ENCODE peak calls at places on chromosomes 3 and 15, in five cellular contexts. C is neuronal stem cell, B is trophoblast cell, W is mesenchymal stem cell, A is H1. M is an unnamed sample.

GRCh38 chr15:95325763-95326688 is 1004.5 kb upstream of the NR2F2 start:
- DNase-seq in A (no peak), C (no peak), B (no peak), W (peak; percentile 36), M (no peak)

GRCh38 chr3:46674031-46674592 is 19.4 kb downstream of the ALS2CL start:
- DNase-seq in A (no peak), B (peak; percentile 28), C (no peak), W (no peak), M (no peak)

GRCh38 chr15:67833504-67834248 is 6.2 kb downstream of the RNU6-1 start:
- DNase-seq in A (peak; percentile 80), B (peak; percentile 43), C (no peak), W (peak; percentile 50), M (peak; percentile 81)

GRCh38 chr15:99998661-99999101 is 265.4 kb upstream of the LYSMD4 start:
- DNase-seq in W (no peak), A (no peak), C (no peak), B (peak; percentile 4), M (no peak)

GRCh38 chr3:72488736-72489030 is 359.6 kb downstream of the SHQ1 start:
- DNase-seq in A (no peak), C (no peak), W (peak; percentile 79), B (no peak), M (no peak)

GRCh38 chr3:53122933-53123305 is 7.3 kb downstream of the RFT1 start:
- DNase-seq in A (no peak), C (no peak), W (no peak), B (peak; percentile 27), M (no peak)

GRCh38 chr3:122183893-122184590 is 574 bp downstream of the CASR start:
- DNase-seq in A (peak; percentile 77), C (no peak), W (no peak), B (no peak), M (peak; percentile 45)

GRCh38 chr3:42061711-42062408 is 29.3 kb upstream of the TRAK1 start:
- DNase-seq in A (no peak), C (no peak), B (peak; percentile 87), W (peak; percentile 82), M (peak; percentile 73)

GRCh38 chr3:99659032-99659431 is 20.6 kb downstream of the COL8A1 start:
- DNase-seq in B (peak; percentile 46), W (peak; percentile 100), A (no peak), C (no peak), M (no peak)

GRCh38 chr3:156615592-156616173 is 58.7 kb upstream of the TIPARP start:
- DNase-seq in A (no peak), W (peak; percentile 89), C (no peak), B (peak; percentile 90), M (no peak)

GRCh38 chr15:87573534-87573933 is 683.0 kb downstream of the NTRK3 start:
- DNase-seq in A (no peak), B (no peak), W (no peak), C (no peak), M (no peak)

GRCh38 chr3:194126790-194127189 is 9.2 kb upstream of the HES1 start:
- DNase-seq in W (no peak), A (no peak), B (no peak), C (no peak), M (no peak)

GRCh38 chr3:59678042-59678707 is 628.4 kb upstream of the CFAP20DC start:
- DNase-seq in W (no peak), C (no peak), A (no peak), B (no peak), M (no peak)

DNA sequence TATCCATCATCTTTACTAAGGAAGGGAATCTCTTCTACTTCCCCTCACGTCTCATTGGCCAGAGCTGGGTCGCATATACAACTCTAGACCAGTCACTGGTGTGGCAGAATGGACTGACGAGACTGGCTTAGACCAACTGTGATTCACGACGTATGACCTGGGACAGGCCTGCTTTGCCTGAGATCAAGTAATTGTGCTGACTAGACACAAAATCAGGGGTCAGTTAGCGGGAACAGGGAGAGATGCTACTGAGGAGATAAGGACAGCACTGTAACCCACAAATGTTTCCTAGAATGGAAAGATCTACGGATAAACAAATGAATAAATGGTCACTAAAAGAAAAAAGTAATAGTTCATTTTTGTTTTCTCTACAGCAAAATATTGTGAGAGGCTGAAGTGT is 308.3 kb downstream of the MAGI1 start:
- DNase-seq in A (no peak), W (no peak), C (no peak), B (no peak), M (no peak)
- H2BK12ac ChIP-seq in A (no peak overlapping the region), W (no peak overlapping the region), C (no peak overlapping the region), B (no peak overlapping the region), M (no peak overlapping the region)

DNA sequence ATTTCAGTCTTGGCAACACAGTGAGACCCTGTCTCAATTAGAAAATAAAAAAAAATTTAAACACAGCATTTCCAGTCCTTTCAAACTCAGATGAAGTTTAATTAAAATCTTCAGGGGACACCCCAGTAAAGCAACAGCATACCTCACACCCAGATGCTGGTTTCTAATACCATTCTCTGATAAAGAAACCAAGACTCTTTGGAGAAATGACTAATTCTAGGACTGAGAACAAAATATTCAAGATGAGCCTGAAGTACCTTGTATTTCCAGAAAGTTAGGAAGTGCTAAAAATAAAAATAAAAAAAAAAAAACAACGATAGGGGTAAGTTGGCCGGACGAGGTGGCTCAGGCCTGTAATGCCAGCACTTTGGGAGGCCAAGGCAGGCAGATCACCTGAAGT is 14.0 kb upstream of the MAP4 start:
- DNase-seq in W (no peak), A (no peak), B (no peak), C (no peak), M (no peak)
- H3K4me1 ChIP-seq in W (peaks cover 13% of the 10 kb centered on the region), A (peaks cover 3% of the 10 kb centered on the region), B (no peaks in the 10 kb centered on the region), C (peaks cover 3% of the 10 kb centered on the region), M (no peaks in the 10 kb centered on the region)

GRCh38 chr3:151268267-151269235 is 9.8 kb downstream of the P2RY14 start:
- DNase-seq in A (no peak), B (no peak), C (no peak), W (peak; percentile 33), M (no peak)
- H2BK12ac ChIP-seq in A (no peak overlapping the region), B (no peak overlapping the region), C (no peak overlapping the region), W (no peak overlapping the region), M (no peak overlapping the region)

GRCh38 chr15:93088200-93088980 is 621 bp downstream of the RGMA start:
- DNase-seq in W (peak; percentile 6), B (peak; percentile 33), C (peak; percentile 51), A (peak; percentile 82), M (peak; percentile 61)
- H3K4me1 ChIP-seq in W (peaks cover 13% of the 10 kb centered on the region), B (peaks cover 7% of the 10 kb centered on the region), C (peaks cover 14% of the 10 kb centered on the region), A (peaks cover 3% of the 10 kb centered on the region), M (peaks cover 3% of the 10 kb centered on the region)

DNA sequence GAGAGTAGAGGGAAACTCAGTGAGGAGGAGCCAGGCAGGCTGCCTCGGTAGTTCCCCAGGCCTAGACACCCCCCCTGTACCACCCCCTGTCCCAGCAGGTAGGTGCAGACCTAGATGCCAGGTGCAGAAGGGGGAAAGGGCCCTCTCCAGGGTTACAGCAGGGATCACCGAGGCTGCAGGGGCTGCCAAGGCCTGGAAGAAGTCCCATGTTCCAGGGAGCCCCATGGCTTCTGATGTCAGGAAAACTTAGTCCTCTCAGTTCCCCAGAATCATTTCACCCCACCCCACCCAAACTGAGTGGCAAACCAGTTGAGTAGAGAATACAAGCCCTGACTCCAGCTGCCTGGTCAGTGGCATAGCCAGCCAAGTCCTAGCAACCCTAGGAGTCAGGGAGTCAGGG is 7.4 kb upstream of the SEMA3B start:
- DNase-seq in B (no peak), A (no peak), W (no peak), C (no peak), M (no peak)
- H2BK12ac ChIP-seq in B (peak overlapping the region; percentile 42), A (peak overlapping the region; percentile 43), W (peak overlapping the region; percentile 80), C (peak overlapping the region; percentile 76), M (no peak overlapping the region)

GRCh38 chr15:73988075-73988969 is 3.8 kb downstream of the STOML1 start:
- DNase-seq in A (no peak), B (peak; percentile 29), W (no peak), C (no peak), M (no peak)
- H3K4me1 ChIP-seq in A (no peaks in the 10 kb centered on the region), B (peaks cover 6% of the 10 kb centered on the region), W (peaks cover 72% of the 10 kb centered on the region), C (peaks cover 8% of the 10 kb centered on the region), M (no peaks in the 10 kb centered on the region)